ENCODE peak calls at places on chromosomes 7 and 10, in four cellular contexts. U is Calu3; T is activated CD4-positive, alpha-beta T cell treated with anti-CD3 and anti-CD28 coated beads, Interleukin-2, amount 10 ng/mL, durations not matched to agents 7 days and 5 days; P is cardiac fibroblast. L is an unnamed sample.
A peak's percentile ranks its signal among the peaks of the same experiment; 100 is the strongest.

GRCh38 chr7:92634125-92634710 is 44.0 kb upstream of the FAM133B start:
- DNase-seq in U (no peak), P (no peak), T (no peak), L (no peak)

GRCh38 chr10:65348637-65349036 is 1577.2 kb upstream of the LRRTM3 start:
- DNase-seq in P (no peak), T (no peak), U (no peak), L (no peak)

GRCh38 chr10:123150986-123151738 is 3.0 kb upstream of the BUB3 start:
- DNase-seq in U (peak; percentile 21), P (no peak), T (no peak), L (no peak)

GRCh38 chr7:32428546-32428945 is 61.6 kb downstream of the LSM5 start:
- DNase-seq in T (no peak), P (no peak), U (no peak), L (no peak)

GRCh38 chr7:3194501-3195141 is 106.4 kb upstream of the SDK1 start:
- DNase-seq in U (peak; percentile 95), P (peak; percentile 83), T (no peak), L (no peak)

GRCh38 chr10:17954856-17955255 is 3.1 kb downstream of the SLC39A12 start:
- DNase-seq in U (no peak), T (no peak), P (peak; percentile 72), L (no peak)

GRCh38 chr10:5434017-5434753 is 21.8 kb downstream of the NET1 start:
- DNase-seq in U (peak; percentile 41), T (peak; percentile 36), P (peak; percentile 84), L (peak; percentile 49)

GRCh38 chr10:5888843-5889623 is 660 bp downstream of the ANKRD16 start:
- DNase-seq in T (peak; percentile 37), P (peak; percentile 10), U (peak; percentile 54), L (no peak)

GRCh38 chr10:50291261-50291850 is 40.0 kb upstream of the ASAH2 start:
- DNase-seq in U (no peak), P (peak; percentile 44), T (no peak), L (no peak)

GRCh38 chr7:44531421-44532380 is 9.4 kb downstream of the NPC1L1 start:
- DNase-seq in T (no peak), P (no peak), U (no peak), L (no peak)

GRCh38 chr7:17599733-17600685 is 301.6 kb downstream of the AHR start:
- DNase-seq in P (peak; percentile 98), T (no peak), U (peak; percentile 68), L (no peak)

GRCh38 chr10:49183596-49184542 is 4.3 kb downstream of the TMEM273 start:
- DNase-seq in U (no peak), T (no peak), P (no peak), L (no peak)

GRCh38 chr10:87617503-87617902 is 42.2 kb upstream of the PAPSS2 start:
- DNase-seq in U (no peak), P (no peak), T (no peak), L (no peak)

GRCh38 chr7:5699951-5700384 is 81.5 kb downstream of the RNF216 start:
- DNase-seq in T (peak; percentile 82), P (no peak), U (no peak), L (peak; percentile 68)

GRCh38 chr10:76523215-76523614 is 1091.8 kb downstream of the LRMDA start:
- DNase-seq in U (no peak), P (no peak), T (no peak), L (no peak)

GRCh38 chr7:86961686-86962085 is 97.8 kb downstream of the ELAPOR2 start:
- DNase-seq in U (no peak), T (no peak), P (no peak), L (no peak)

GRCh38 chr7:105149827-105150226 is 135.8 kb downstream of the KMT2E start:
- DNase-seq in T (no peak), P (peak; percentile 80), U (no peak), L (no peak)

GRCh38 chr7:95794917-95795515 is 22.7 kb downstream of the DYNC1I1 start:
- DNase-seq in U (peak; percentile 1), P (peak; percentile 62), T (no peak), L (peak; percentile 26)

GRCh38 chr7:2038876-2039728 is 193.6 kb downstream of the MAD1L1 start:
- DNase-seq in T (no peak), P (peak; percentile 23), U (no peak), L (peak; percentile 57)

GRCh38 chr10:120019568-120019967 is 127.0 kb downstream of the SEC23IP start:
- DNase-seq in U (no peak), T (no peak), P (no peak), L (no peak)

GRCh38 chr10:30270247-30270646 is 78.8 kb downstream of the MTPAP start:
- DNase-seq in T (no peak), U (no peak), P (peak; percentile 18), L (no peak)

GRCh38 chr7:42843209-42843800 is 68.6 kb downstream of the C7orf25 start:
- DNase-seq in P (peak; percentile 65), U (peak; percentile 56), T (no peak), L (peak; percentile 35)

GRCh38 chr7:84112771-84113170 is 81.8 kb downstream of the SEMA3A start:
- DNase-seq in P (no peak), U (no peak), T (no peak), L (no peak)

GRCh38 chr10:51876528-51876927 is 177.1 kb upstream of the CSTF2T start:
- DNase-seq in T (no peak), U (no peak), P (no peak), L (no peak)

GRCh38 chr7:46957195-46957594 is 624.7 kb downstream of the TNS3 start:
- DNase-seq in U (no peak), P (no peak), T (no peak), L (no peak)

GRCh38 chr7:140093375-140093774 is 30.6 kb upstream of the PARP12 start:
- DNase-seq in T (no peak), P (no peak), U (no peak), L (no peak)

GRCh38 chr10:61376908-61377368 is 76.2 kb downstream of the TMEM26 start:
- DNase-seq in T (no peak), P (no peak), U (no peak), L (no peak)

GRCh38 chr7:102097601-102098161 is 189.0 kb upstream of the SH2B2 start:
- DNase-seq in P (no peak), T (no peak), U (no peak), L (no peak)

GRCh38 chr7:87874066-87874465 is 2.1 kb downstream of the SLC25A40 start:
- DNase-seq in U (no peak), P (no peak), T (no peak), L (no peak)

GRCh38 chr10:78047314-78047891 is 13.7 kb downstream of the RPS24 start:
- DNase-seq in T (peak; percentile 88), P (peak; percentile 89), U (peak; percentile 93), L (peak; percentile 80)

GRCh38 chr7:157962458-157963306 is 624.9 kb downstream of the PTPRN2 start:
- DNase-seq in T (no peak), P (no peak), U (no peak), L (no peak)

GRCh38 chr10:124896751-124897150 is 45.2 kb upstream of the ZRANB1 start:
- DNase-seq in T (no peak), P (no peak), U (no peak), L (no peak)

GRCh38 chr7:106426803-106427202 is 142.0 kb upstream of the NAMPT start:
- DNase-seq in P (no peak), T (no peak), U (no peak), L (no peak)